ENCODE peak calls at places on chromosome 1, in four cellular contexts. M, Y, O and Q are unnamed samples.

GRCh38 chr1:107132195-107132594 is 8.6 kb upstream of the NTNG1 start:
- DNase-seq in M (no peak), Y (no peak), O (no peak), Q (no peak)

GRCh38 chr1:11473635-11474034 is 5.3 kb upstream of the DISP3 start:
- DNase-seq in O (peak), M (no peak), Y (no peak), Q (no peak)

GRCh38 chr1:12438349-12438924 is 179.6 kb downstream of the DHRS3 start:
- DNase-seq in Y (no peak), O (peak), M (no peak), Q (no peak)

GRCh38 chr1:8460132-8460544 is 142.2 kb downstream of the SLC45A1 start:
- DNase-seq in O (no peak), Y (no peak), M (no peak), Q (no peak)

GRCh38 chr1:76257823-76258222 is 183.3 kb downstream of the ST6GALNAC3 start:
- DNase-seq in O (no peak), Y (no peak), M (no peak), Q (no peak)

GRCh38 chr1:212684076-212684475 is 15.6 kb downstream of the BATF3 start:
- DNase-seq in M (no peak), O (no peak), Y (no peak), Q (no peak)

GRCh38 chr1:87367549-87367948 is 38.9 kb downstream of the LMO4 start:
- DNase-seq in M (no peak), O (no peak), Y (no peak), Q (no peak)

GRCh38 chr1:31866450-31866801 is 50.6 kb upstream of the SPOCD1 start:
- DNase-seq in O (no peak), M (no peak), Y (no peak), Q (no peak)

GRCh38 chr1:197637406-197637805 is 137.9 kb downstream of the DENND1B start:
- DNase-seq in M (no peak), Y (no peak), O (no peak), Q (no peak)

GRCh38 chr1:218656301-218657037 is 311.3 kb downstream of the TGFB2 start:
- DNase-seq in Y (no peak), M (no peak), O (peak), Q (no peak)

GRCh38 chr1:192797845-192798244 is 11.0 kb upstream of the RGS2 start:
- DNase-seq in M (no peak), Y (no peak), O (no peak), Q (no peak)

GRCh38 chr1:17094664-17095063 is 24.6 kb downstream of the PADI2 start:
- DNase-seq in Y (no peak), M (no peak), O (no peak), Q (no peak)

DNA sequence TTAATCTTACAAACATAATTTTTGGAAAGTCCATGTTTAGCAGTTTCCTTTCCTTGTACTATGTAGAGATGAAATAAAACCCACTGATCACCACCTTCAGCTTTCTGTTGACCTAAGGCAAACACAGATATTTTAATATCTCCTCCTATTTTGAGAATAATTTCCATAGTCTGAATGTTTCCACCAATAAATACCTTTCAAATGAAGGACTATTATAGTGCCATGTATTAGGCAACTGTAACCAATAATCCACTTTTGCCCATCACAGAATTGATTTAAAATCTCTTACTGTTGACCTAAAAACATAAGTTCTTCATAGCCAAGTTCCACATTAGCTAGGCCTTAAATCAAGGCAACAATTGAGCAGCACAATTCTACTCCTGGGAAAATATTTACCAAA is 1.8 kb downstream of the CDC42BPA start:
- DNase-seq in M (no peak), O (peak), Y (no peak), Q (no peak)
- H3K4me3 ChIP-seq in M (no peak), O (peak), Y (peak), Q (no peak)

GRCh38 chr1:235955777-235956176 is 89.1 kb upstream of the LYST start:
- DNase-seq in Y (no peak), M (no peak), O (no peak), Q (no peak)

GRCh38 chr1:235953801-235954200 is 87.1 kb upstream of the LYST start:
- DNase-seq in Y (no peak), O (peak), M (no peak), Q (no peak)

GRCh38 chr1:235952950-235953615 is 86.4 kb upstream of the LYST start:
- DNase-seq in Y (no peak), O (peak), M (no peak), Q (no peak)

GRCh38 chr1:235958021-235958420 is 91.3 kb upstream of the LYST start:
- DNase-seq in Y (no peak), M (no peak), O (no peak), Q (no peak)

GRCh38 chr1:235954306-235955283 is 87.9 kb upstream of the LYST start:
- DNase-seq in Y (no peak), M (peak), O (no peak), Q (no peak)
- TF ChIP-seq CTCF in Y (no peak), M (no peak), O (no peak), Q (no peak)

DNA sequence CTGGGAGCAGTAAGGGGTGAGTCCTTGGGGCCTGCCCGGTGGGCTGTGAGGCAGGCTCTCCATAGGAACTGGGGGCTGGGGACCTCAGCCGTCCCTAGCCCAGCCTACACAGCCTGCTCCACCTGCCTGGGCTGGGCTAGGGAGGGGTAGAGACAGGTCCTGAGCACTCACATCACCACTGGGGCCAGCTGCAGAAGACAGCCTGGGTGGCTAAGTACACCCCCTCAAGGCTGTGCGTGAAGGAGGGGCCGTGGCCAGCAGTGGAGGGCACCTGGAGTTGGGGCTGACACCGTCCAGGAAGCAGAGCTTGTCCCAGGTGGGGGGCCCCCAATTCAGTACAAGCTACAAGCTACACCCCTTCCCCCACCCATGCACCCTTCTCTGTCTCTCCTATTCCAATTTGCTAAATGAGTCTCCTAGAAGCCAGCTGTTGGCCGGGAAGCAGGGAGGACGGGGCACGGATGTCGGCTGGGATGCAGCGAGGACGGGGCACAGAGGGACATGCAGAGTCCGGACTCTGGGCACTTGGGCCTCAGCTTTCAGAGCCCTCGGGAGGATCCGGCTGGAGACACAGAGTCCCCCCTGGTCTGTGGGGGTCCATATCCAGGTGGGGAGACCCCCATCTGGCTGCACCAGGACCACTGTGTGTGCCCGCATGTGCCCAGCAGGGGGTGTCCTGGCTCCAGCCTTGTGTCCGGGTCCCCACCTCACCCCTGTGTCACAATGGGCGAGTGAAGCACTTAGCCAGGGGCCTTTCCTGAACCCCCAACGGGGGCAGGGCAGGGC is 1.8 kb downstream of the ISG15 start:
- DNase-seq in M (no peak), Y (no peak), O (peak), Q (no peak)
- H3K4me3 ChIP-seq in M (no peak), Y (no peak), O (peak), Q (no peak)

GRCh38 chr1:30106125-30106524 is 617.3 kb downstream of the MATN1 start:
- DNase-seq in O (peak), M (no peak), Y (no peak), Q (no peak)
- TF ChIP-seq CTCF in O (peak), M (peak), Y (peak), Q (no peak)

DNA sequence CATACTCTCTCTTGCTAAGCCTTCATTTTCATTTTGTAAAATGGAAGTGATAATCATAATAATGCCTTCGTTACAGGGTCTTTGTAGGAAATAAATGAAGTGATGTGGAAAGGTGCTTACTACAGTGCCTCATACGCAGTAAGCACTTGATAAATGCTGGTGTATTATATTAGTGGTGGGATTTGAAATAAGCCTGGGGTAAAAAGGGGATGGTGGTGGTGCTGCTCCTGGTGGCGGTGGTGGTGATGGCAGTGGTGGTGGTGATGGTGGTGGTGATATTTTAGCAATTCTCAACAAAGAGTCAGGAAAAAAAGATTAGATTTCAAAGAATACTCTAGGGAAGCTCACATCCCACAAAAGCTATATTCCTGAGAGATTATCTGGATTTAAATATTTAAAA is 35.5 kb upstream of the ATP1B1 start:
- DNase-seq in O (no peak), M (no peak), Y (no peak), Q (no peak)
- H3K4me3 ChIP-seq in O (no peak), M (no peak), Y (no peak), Q (no peak)

GRCh38 chr1:154627247-154628121 is 19.5 kb upstream of the ADAR start:
- DNase-seq in O (peak), M (peak), Y (peak), Q (peak)
- TF ChIP-seq CTCF in O (peak), M (no peak), Y (peak), Q (no peak)

DNA sequence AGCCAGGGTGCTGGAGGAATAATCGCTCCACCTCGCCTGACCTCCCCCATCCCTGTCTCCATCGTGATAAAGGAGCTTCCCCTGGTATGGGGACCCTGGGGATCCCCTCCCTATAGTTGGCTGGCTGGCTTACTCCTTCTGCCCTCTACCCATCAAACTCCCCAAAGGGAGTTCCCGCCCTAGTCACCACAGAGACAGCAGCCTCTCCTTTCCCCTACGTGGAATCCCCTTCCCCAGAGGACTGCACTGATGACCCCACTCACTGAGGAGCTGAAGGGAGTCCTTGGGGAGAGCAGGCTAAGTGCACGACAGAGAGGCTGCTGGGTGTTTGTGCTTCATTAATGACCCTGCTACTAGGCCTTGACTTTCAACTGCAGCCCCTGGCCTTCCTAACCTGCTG is 1.9 kb downstream of the CADM3 start:
- DNase-seq in M (no peak), O (no peak), Y (no peak), Q (no peak)
- H3K4me3 ChIP-seq in M (no peak), O (no peak), Y (no peak), Q (no peak)

GRCh38 chr1:204112876-204113730 is 38.7 kb downstream of the ETNK2 start:
- DNase-seq in O (no peak), M (no peak), Y (no peak), Q (no peak)
- TF ChIP-seq CTCF in O (peak), M (no peak), Y (no peak), Q (no peak)

DNA sequence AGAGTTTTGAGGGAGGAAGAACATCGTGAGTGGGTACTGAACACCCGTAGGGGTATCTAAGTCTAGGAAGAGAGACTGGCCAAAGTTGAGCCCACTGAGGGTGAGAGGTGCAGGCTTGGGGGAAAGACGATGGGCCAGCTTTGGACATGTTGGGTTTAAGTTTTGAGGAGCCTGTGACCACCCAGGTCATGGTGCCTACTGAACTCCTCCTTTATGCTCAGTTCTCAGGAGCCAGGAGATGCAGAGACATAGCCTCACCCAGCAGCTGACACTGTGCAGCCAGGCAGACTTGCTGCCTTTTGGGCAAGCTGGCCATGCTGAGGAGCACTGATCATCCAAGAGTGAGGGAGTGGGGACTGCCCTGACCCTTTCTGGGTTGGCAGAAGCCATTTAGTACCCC is 72.3 kb downstream of the TNR start:
- DNase-seq in M (no peak), O (no peak), Y (no peak), Q (peak)
- H3K4me3 ChIP-seq in M (no peak), O (no peak), Y (no peak), Q (no peak)